ENCODE peak calls at places on chromosomes 4 and X, in ten cellular contexts. J is cardiac muscle cell; D is Karpas-422; Y is AML-193; H is left cardiac atrium; O is GM13976; K is stimulated activated CD4-positive, alpha-beta T cell treated with anti-CD3 and anti-CD28 coated beads, Interleukin-12 subunit alpha, Interleukin-12 subunit beta, amount 100 ng/mL, for 24 hours; E is left ventricle myocardium inferior; M is Caki2; X is fibroblast of the conjunctiva. P is an unnamed sample.
A peak's percentile ranks its signal among the peaks of the same experiment; 100 is the strongest.

GRCh38 chr4:67700119-67700873 is 659 bp downstream of the UBA6 start:
- DNase-seq in K (no peak), X (no peak), M (no peak), O (peak; percentile 54), Y (peak; percentile 32), H (no peak), D (peak; percentile 72), J (peak; percentile 17), E (no peak), P (no peak)

GRCh38 chr4:77110707-77111106 is 34.9 kb upstream of the CCNI start:
- DNase-seq in Y (no peak), O (no peak), K (no peak), H (no peak), D (no peak), J (no peak), M (no peak), E (no peak), X (no peak), P (no peak)

GRCh38 chrX:139759637-139760036 is 51.7 kb upstream of the MCF2 start:
- DNase-seq in M (peak; percentile 16), D (peak; percentile 55), H (no peak), K (no peak), J (peak; percentile 39), Y (no peak), O (no peak), E (no peak), X (no peak), P (no peak)

GRCh38 chrX:47172971-47173792 is 20.4 kb upstream of the UBA1 start:
- DNase-seq in J (no peak), K (no peak), E (no peak), M (no peak), Y (no peak), O (no peak), H (no peak), D (no peak), X (no peak), P (no peak)

GRCh38 chr4:99755223-99755944 is 61.2 kb upstream of the DAPP1 start:
- DNase-seq in H (no peak), K (no peak), E (no peak), O (no peak), J (peak; percentile 4), Y (no peak), X (no peak), M (no peak), D (no peak), P (no peak)

GRCh38 chr4:15286041-15286440 is 141.8 kb upstream of the C1QTNF7 start:
- DNase-seq in H (no peak), J (no peak), O (no peak), M (no peak), D (no peak), X (no peak), E (no peak), K (no peak), Y (no peak), P (no peak)

GRCh38 chr4:95077864-95078263 is 320.1 kb downstream of the BMPR1B start:
- DNase-seq in Y (no peak), M (no peak), X (no peak), D (no peak), J (no peak), K (no peak), H (no peak), E (no peak), O (no peak), P (no peak)

GRCh38 chr4:1567519-1567807 is 116.7 kb downstream of the FAM53A start:
- DNase-seq in D (no peak), H (peak; percentile 14), O (no peak), J (no peak), E (no peak), K (no peak), X (no peak), Y (no peak), M (no peak), P (peak; percentile 38)

GRCh38 chrX:40008841-40009461 is 88.8 kb downstream of the BCOR start:
- DNase-seq in K (peak; percentile 34), M (no peak), H (peak; percentile 52), D (no peak), Y (peak; percentile 40), X (no peak), E (peak; percentile 64), J (peak; percentile 41), O (peak; percentile 41), P (peak; percentile 56)

GRCh38 chr4:167101035-167101434 is 133.3 kb downstream of the SPOCK3 start:
- DNase-seq in D (no peak), E (no peak), Y (no peak), O (no peak), X (no peak), M (no peak), H (no peak), K (no peak), J (no peak), P (no peak)

GRCh38 chr4:4274226-4274625 is 15.7 kb downstream of the LYAR start:
- DNase-seq in X (no peak), O (no peak), J (no peak), M (no peak), Y (no peak), D (no peak), H (no peak), E (no peak), K (no peak), P (peak; percentile 59)

GRCh38 chr4:137213372-137214173 is 318.7 kb downstream of the PCDH18 start:
- DNase-seq in D (no peak), X (peak; percentile 13), O (no peak), H (no peak), M (no peak), K (no peak), E (no peak), J (peak; percentile 3), Y (no peak), P (no peak)